ENCODE peak calls at places on chromosomes 6 and 20, in four cellular contexts. Y, I, G and H are unnamed samples.

GRCh38 chr6:113858067-113858604 is 991 bp downstream of the MARCKS start:
- DNase-seq in G (peak), Y (peak), I (peak), H (no peak)

GRCh38 chr6:32825966-32826365 is 9.2 kb upstream of the HLA-DOB start:
- DNase-seq in G (peak), Y (no peak), I (no peak), H (no peak)

GRCh38 chr20:25459111-25459830 is 51.8 kb downstream of the GINS1 start:
- DNase-seq in G (no peak), I (no peak), Y (no peak), H (no peak)

GRCh38 chr6:143885116-143885515 is 20.8 kb downstream of the ZC2HC1B start:
- DNase-seq in Y (no peak), I (no peak), G (no peak), H (no peak)

GRCh38 chr20:25355191-25355590 is 35.4 kb downstream of the ABHD12 start:
- DNase-seq in Y (no peak), G (no peak), I (no peak), H (no peak)

GRCh38 chr6:53210821-53211220 is 62.2 kb upstream of the GCM1 start:
- DNase-seq in Y (no peak), G (no peak), I (no peak), H (no peak)

GRCh38 chr6:85418059-85418458 is 31.8 kb upstream of the NT5E start:
- DNase-seq in G (no peak), Y (no peak), I (no peak), H (no peak)

GRCh38 chr6:15244605-15245360 is 1.1 kb upstream of the JARID2 start:
- DNase-seq in I (peak), Y (peak), G (peak), H (no peak)

GRCh38 chr6:117540670-117541069 is 58.2 kb downstream of the DCBLD1 start:
- DNase-seq in G (no peak), Y (no peak), I (no peak), H (peak)

GRCh38 chr6:63764318-63764916 is 128.8 kb downstream of the PHF3 start:
- DNase-seq in I (no peak), G (peak), Y (no peak), H (no peak)

GRCh38 chr6:28315628-28316027 is 20.3 kb downstream of the ZSCAN31 start:
- DNase-seq in Y (no peak), I (no peak), G (no peak), H (no peak)

GRCh38 chr6:143579703-143580102 is 68.2 kb upstream of the FUCA2 start:
- DNase-seq in Y (peak), I (peak), G (no peak), H (peak)

GRCh38 chr6:47733879-47734558 is 35.6 kb downstream of the ADGRF4 start:
- DNase-seq in G (peak), Y (no peak), I (no peak), H (no peak)

GRCh38 chr20:1427457-1428054 is 34.7 kb upstream of the FKBP1A start:
- DNase-seq in G (no peak), I (no peak), Y (no peak), H (no peak)

GRCh38 chr6:127951172-127951995 is 50.5 kb upstream of the THEMIS start:
- DNase-seq in G (no peak), Y (no peak), I (no peak), H (no peak)

GRCh38 chr20:51204051-51204450 is 181.1 kb upstream of the KCNG1 start:
- DNase-seq in Y (no peak), G (no peak), I (no peak), H (no peak)

GRCh38 chr6:101013612-101014195 is 132.6 kb upstream of the ASCC3 start:
- DNase-seq in G (no peak), I (no peak), Y (no peak), H (no peak)

GRCh38 chr6:107489636-107490567 is at the start of gene SOBP:
- DNase-seq in G (peak), Y (peak), I (peak), H (no peak)

GRCh38 chr6:61200444-61200843 is 1085.6 kb downstream of the KHDRBS2 start:
- DNase-seq in I (no peak), G (no peak), Y (no peak), H (no peak)

GRCh38 chr20:62571667-62572344 is 70.5 kb upstream of the SLCO4A1 start:
- DNase-seq in G (no peak), I (no peak), Y (no peak), H (no peak)

GRCh38 chr20:44884907-44885391 is 556 bp upstream of the YWHAB start:
- DNase-seq in Y (no peak), G (no peak), I (no peak), H (no peak)

GRCh38 chr6:168017629-168018028 is 20.2 kb downstream of the KIF25 start:
- DNase-seq in Y (no peak), G (no peak), I (no peak), H (no peak)

GRCh38 chr20:41639630-41640029 is 21.5 kb upstream of the CHD6 start:
- DNase-seq in G (no peak), Y (no peak), I (no peak), H (no peak)

GRCh38 chr6:145815351-145815772 is 767 bp upstream of the FBXO30 start:
- DNase-seq in I (no peak), G (no peak), Y (no peak), H (no peak)

GRCh38 chr6:145904391-145904790 is 59.8 kb downstream of the SHPRH start:
- DNase-seq in Y (no peak), G (no peak), I (no peak), H (no peak)

GRCh38 chr6:143581835-143582480 is 70.4 kb upstream of the FUCA2 start:
- DNase-seq in G (no peak), Y (no peak), I (no peak), H (no peak)

GRCh38 chr6:100121854-100122609 is 128.0 kb upstream of the MCHR2 start:
- DNase-seq in G (no peak), Y (no peak), I (no peak), H (no peak)

GRCh38 chr6:159067334-159067733 is 22.5 kb upstream of the TAGAP start:
- DNase-seq in Y (no peak), G (no peak), I (no peak), H (no peak)

GRCh38 chr6:3751019-3751729 is at the start of gene PXDC1:
- DNase-seq in I (peak), G (peak), Y (peak), H (no peak)

GRCh38 chr6:108581237-108581931 is 20.7 kb downstream of the FOXO3 start:
- DNase-seq in Y (no peak), I (no peak), G (no peak), H (no peak)
- H3K27ac ChIP-seq in Y (peak), I (peak), G (peak), H (peak)

DNA sequence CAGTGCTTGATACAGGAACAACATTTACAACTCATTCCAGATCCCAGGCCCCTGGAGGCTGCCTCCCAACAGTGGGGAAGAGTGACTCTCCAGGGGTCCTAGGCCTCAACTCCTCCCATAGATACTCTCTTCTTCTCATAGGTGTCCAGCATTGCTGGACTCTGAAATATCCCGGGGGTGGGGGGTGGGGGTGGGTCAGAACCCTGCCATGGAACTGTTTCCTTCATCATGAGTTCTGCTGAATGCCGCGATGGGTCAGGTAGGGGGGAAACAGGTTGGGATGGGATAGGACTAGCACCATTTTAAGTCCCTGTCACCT is 4.2 kb downstream of the PIM1 start:
- DNase-seq in Y (no peak), G (no peak), I (no peak), H (no peak)
- H3K27ac ChIP-seq in Y (no peak), G (no peak), I (no peak), H (peak)

GRCh38 chr20:13758884-13759283 is 25.8 kb downstream of the ESF1 start:
- DNase-seq in Y (no peak), I (no peak), G (no peak), H (no peak)

GRCh38 chr20:13749811-13750210 is 34.9 kb downstream of the ESF1 start:
- DNase-seq in I (no peak), G (no peak), Y (no peak), H (no peak)

GRCh38 chr20:13753436-13754036 is 31.2 kb downstream of the ESF1 start:
- DNase-seq in Y (no peak), G (no peak), I (no peak), H (no peak)

GRCh38 chr20:13756551-13756950 is 28.2 kb downstream of the ESF1 start:
- DNase-seq in G (no peak), I (no peak), Y (no peak), H (no peak)

GRCh38 chr20:13755809-13756208 is 28.9 kb downstream of the ESF1 start:
- DNase-seq in I (no peak), G (no peak), Y (no peak), H (no peak)
- H3K27ac ChIP-seq in I (no peak), G (no peak), Y (no peak), H (no peak)

GRCh38 chr20:35615667-35616464 is at the start of gene SPAG4:
- DNase-seq in I (peak), G (peak), Y (peak), H (no peak)

GRCh38 chr20:35618372-35619131 is 2.9 kb downstream of the SPAG4 start:
- DNase-seq in Y (peak), I (no peak), G (peak), H (no peak)

GRCh38 chr20:35617397-35618031 is 1.9 kb downstream of the SPAG4 start:
- DNase-seq in Y (peak), G (peak), I (peak), H (no peak)

GRCh38 chr20:35618032-35618371 is 2.4 kb downstream of the SPAG4 start:
- DNase-seq in Y (no peak), G (no peak), I (no peak), H (no peak)

DNA sequence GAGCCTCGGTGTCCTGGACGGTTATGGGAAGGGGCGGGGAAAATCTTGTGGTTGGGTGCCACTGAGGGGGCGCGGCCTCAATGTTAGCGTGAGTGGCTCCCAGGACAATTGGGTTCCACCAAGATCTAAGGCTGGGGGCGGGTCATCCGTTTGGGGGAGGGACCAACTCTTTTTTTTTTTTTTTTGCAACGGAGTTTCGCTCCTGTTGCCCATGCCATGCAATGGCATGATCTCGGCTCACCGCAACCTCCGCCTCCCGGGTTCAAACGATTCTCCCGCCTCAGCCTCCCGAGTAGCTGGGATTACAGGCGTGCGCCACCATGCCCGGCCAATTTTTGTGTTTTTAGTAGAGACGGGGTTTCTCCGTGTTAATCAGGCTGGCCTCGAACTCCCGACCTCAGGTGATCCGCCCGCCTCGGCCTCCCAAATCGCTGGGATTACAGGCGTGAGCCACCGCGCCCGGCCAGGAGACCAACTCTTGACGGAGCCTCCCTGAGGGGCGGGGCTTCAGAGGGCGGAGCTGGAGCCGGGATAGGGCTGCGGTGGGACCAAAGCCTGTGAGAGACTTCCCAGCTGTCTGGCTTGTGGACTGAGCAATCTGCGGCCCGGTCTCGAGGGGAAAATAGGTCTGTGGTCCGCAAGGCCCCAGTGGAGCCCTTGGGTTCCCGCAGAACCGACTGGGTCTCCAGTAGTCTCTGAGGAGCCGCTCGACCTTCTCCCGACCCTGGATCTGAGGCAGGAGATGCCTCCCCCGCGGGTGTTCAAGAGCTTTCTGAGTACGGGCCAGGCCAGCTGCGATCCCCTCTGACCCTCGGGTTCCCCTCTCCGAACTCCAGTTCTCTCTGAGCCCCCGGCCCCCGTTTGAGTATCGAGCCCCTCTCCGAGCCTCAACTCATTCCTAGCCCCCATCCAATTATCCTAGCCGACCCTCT is 1.1 kb downstream of the SPAG4 start:
- DNase-seq in I (peak), Y (peak), G (peak), H (peak)
- H3K27ac ChIP-seq in I (no peak), Y (peak), G (peak), H (peak)

DNA sequence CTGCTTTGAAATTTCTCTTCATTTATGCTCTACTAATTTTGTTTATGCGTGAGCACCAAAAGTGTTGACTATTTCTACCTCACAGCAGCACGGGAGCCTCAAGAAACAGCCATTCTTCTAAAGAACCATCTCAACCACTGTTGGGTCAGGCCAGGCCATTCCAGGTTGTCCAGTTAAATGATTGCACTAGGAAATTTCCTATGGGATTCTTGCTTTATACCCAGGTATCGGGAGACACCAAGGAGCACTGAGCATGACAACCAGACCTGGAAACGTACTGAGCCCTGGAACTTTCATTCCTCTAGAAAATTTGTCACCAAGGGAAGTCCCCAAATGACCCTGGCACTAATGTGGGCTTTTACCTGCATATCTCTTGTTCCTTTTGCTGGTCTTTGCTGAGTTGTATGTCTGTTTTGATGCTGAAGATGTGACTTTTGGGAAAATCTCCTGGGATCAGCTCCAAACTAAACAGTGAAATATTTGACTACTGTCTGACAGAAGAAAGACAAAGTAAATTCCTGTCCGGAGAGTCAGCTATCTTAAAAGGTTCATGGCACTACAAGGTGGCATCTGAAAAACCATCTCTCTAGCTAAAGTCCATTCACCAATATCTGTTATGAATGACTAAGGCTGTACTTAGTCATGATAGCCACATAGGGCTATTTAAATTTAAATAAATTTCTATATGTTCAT is 70.5 kb downstream of the SNAP25 start:
- DNase-seq in G (no peak), I (no peak), Y (no peak), H (no peak)
- H3K27ac ChIP-seq in G (no peak), I (no peak), Y (no peak), H (no peak)

GRCh38 chr6:82257088-82257774 is 9.7 kb upstream of the IBTK start:
- DNase-seq in I (no peak), Y (no peak), G (no peak), H (no peak)
- H3K27ac ChIP-seq in I (no peak), Y (no peak), G (no peak), H (no peak)

DNA sequence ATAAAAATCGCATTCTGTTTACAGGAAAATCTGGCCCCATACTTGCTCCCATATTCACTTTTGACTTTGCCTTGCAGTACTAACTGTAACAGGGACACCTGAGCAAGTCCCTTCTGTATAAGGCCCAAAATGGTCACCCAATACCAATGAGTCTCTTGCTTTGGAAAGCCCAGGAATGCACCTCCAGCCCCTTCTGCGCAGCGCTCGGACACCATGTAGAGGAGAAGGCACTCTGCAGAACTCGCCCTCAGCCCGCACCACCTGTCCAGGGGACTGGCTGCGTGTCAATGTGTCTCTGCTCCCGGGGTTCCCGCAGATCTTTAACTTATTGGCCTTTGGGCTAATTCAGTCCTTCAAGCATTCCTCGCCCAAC is 746 bp upstream of the PRND start:
- DNase-seq in I (no peak), G (no peak), Y (no peak), H (no peak)
- H3K27ac ChIP-seq in I (no peak), G (no peak), Y (no peak), H (no peak)

GRCh38 chr6:37308084-37308817 is 45.5 kb upstream of the RNF8 start:
- DNase-seq in I (no peak), G (peak), Y (no peak), H (no peak)
- H3K27ac ChIP-seq in I (peak), G (peak), Y (no peak), H (no peak)

GRCh38 chr6:71509142-71509541 is 220.5 kb downstream of the OGFRL1 start:
- DNase-seq in G (no peak), Y (no peak), I (no peak), H (no peak)
- H3K27ac ChIP-seq in G (no peak), Y (no peak), I (no peak), H (no peak)